ENCODE peak calls at places on chromosomes 4 and X, in four cellular contexts. G is fibroblast of lung, T is SK-N-MC, K is body of pancreas. Y is an unnamed sample. For H3K9me3 and H3K36me3, the result is how much of the 10 kb centered on the place peaks cover.

GRCh38 chr4:84583871-84584373 is 995 bp downstream of the CDS1 start:
- DNase-seq in T (no peak), G (peak), K (no peak), Y (no peak)

GRCh38 chr4:11817088-11817487 is 388.4 kb upstream of the HS3ST1 start:
- DNase-seq in T (no peak), K (no peak), G (no peak), Y (no peak)

GRCh38 chrX:115894087-115894486 is 276.5 kb upstream of the AGTR2 start:
- DNase-seq in K (peak), T (no peak), G (no peak), Y (no peak)

GRCh38 chr4:103996059-103996458 is 276.3 kb upstream of the TACR3 start:
- DNase-seq in K (no peak), T (peak), G (peak), Y (no peak)

GRCh38 chrX:35728481-35728880 is 69.7 kb upstream of the MAGEB16 start:
- DNase-seq in G (no peak), K (no peak), T (no peak), Y (no peak)

GRCh38 chr4:84825701-84826100 is 140.8 kb downstream of the WDFY3 start:
- DNase-seq in G (no peak), T (no peak), K (no peak), Y (no peak)

GRCh38 chr4:74181225-74181624 is 23.3 kb downstream of the MTHFD2L start:
- DNase-seq in G (no peak), K (no peak), T (no peak), Y (no peak)

GRCh38 chr4:131288441-131288840 is 1860.7 kb upstream of the PCDH10 start:
- DNase-seq in K (no peak), G (no peak), T (no peak), Y (no peak)

GRCh38 chr4:88439161-88439760 is 17.7 kb upstream of the HERC5 start:
- DNase-seq in K (no peak), G (no peak), T (peak), Y (no peak)

GRCh38 chrX:259692-260355 is 21.4 kb upstream of the PLCXD1 start:
- DNase-seq in G (no peak), T (no peak), K (no peak), Y (no peak)

GRCh38 chrX:54920610-54921426 is at the start of gene TRO:
- DNase-seq in G (peak), T (no peak), K (no peak), Y (peak)

GRCh38 chr4:121199742-121200561 is 35.8 kb upstream of the TNIP3 start:
- DNase-seq in K (no peak), T (no peak), G (no peak), Y (no peak)

GRCh38 chrX:29948653-29949052 is 266.7 kb upstream of the MAGEB2 start:
- DNase-seq in T (no peak), K (no peak), G (peak), Y (no peak)

GRCh38 chr4:165011403-165011802 is 20.4 kb upstream of the TRIM60 start:
- DNase-seq in K (no peak), G (no peak), T (no peak), Y (no peak)

GRCh38 chr4:3226467-3226866 is 22.5 kb upstream of the MSANTD1 start:
- DNase-seq in T (no peak), G (no peak), K (peak), Y (no peak)

GRCh38 chr4:3413217-3413671 is 28.5 kb upstream of the HGFAC start:
- DNase-seq in T (no peak), K (no peak), G (no peak), Y (no peak)

GRCh38 chrX:16552546-16552945 is 97.4 kb upstream of the S100G start:
- DNase-seq in G (peak), T (no peak), K (no peak), Y (no peak)

GRCh38 chr4:88823058-88823919 is 125.7 kb upstream of the NAP1L5 start:
- DNase-seq in G (peak), T (no peak), K (peak), Y (peak)

GRCh38 chrX:39667746-39668507 is 429.8 kb downstream of the BCOR start:
- DNase-seq in T (no peak), K (no peak), G (no peak), Y (no peak)

GRCh38 chrX:66021758-66022741 is 17.8 kb downstream of the VSIG4 start:
- DNase-seq in T (no peak), K (no peak), G (no peak), Y (no peak)

GRCh38 chr4:145181091-145181501 is 707 bp upstream of the OTUD4 start:
- DNase-seq in T (no peak), K (no peak), G (no peak), Y (no peak)

GRCh38 chr4:3414421-3415279 is 27.1 kb upstream of the HGFAC start:
- DNase-seq in K (no peak), G (no peak), T (no peak), Y (no peak)

GRCh38 chr4:88240297-88240714 is 44.1 kb downstream of the PPM1K start:
- DNase-seq in T (no peak), K (no peak), G (no peak), Y (no peak)

GRCh38 chrX:21932277-21932996 is 8.1 kb upstream of the SMS start:
- DNase-seq in K (peak), G (peak), T (no peak), Y (peak)

GRCh38 chrX:42752730-42753129 is 25.2 kb downstream of the PPP1R2C start:
- DNase-seq in G (no peak), T (no peak), K (no peak), Y (no peak)

GRCh38 chr4:24742773-24743676 is 52.3 kb upstream of the SOD3 start:
- DNase-seq in K (no peak), T (no peak), G (no peak), Y (no peak)

DNA sequence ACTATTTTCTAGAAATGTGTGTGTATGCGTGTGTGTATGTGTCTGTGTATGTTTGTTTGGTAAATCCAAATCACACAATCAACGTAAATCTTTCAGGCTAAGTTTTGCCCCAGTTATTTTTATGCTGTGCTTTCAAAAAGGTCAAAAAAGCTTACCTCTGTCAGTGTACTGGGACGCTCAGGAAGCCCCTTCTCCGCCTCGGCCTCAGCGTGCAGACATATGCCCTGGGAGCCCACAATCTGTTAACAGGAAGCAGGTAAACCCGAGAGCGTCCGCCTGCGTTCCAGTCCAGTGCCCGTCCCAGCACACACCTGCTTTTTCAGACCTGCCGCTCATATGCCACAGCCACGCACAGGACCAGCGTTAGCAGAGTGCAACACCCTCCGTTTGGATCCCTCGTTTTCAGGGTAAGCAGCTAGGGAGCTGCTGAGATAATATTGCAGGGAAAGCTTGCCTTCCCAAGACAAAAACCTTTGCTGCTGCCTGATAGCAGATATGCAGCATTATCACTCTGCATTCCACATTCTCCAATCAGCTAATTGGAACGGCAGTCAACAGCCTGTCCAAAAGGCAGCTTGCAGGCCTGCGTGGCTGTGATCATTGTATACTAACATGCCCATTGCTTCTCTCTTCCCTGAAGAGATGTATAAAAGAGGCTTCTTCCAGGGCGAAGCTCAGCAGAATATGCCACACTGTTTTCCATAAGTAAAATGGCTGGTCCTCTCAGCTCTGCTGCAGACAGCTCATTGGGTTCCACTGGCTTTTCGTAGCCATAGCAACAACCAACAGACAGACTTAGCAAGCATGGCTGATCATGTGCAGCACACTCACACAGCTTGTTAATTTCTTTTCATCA is at the start of gene SORBS2:
- DNase-seq in G (peak), K (peak), T (no peak), Y (no peak)
- H3K4me3 ChIP-seq in G (no peak), K (peak), T (no peak), Y (no peak)

GRCh38 chr4:95850161-95850560 is 10.3 kb downstream of the PDHA2 start:
- DNase-seq in K (no peak), G (no peak), T (no peak), Y (no peak)

DNA sequence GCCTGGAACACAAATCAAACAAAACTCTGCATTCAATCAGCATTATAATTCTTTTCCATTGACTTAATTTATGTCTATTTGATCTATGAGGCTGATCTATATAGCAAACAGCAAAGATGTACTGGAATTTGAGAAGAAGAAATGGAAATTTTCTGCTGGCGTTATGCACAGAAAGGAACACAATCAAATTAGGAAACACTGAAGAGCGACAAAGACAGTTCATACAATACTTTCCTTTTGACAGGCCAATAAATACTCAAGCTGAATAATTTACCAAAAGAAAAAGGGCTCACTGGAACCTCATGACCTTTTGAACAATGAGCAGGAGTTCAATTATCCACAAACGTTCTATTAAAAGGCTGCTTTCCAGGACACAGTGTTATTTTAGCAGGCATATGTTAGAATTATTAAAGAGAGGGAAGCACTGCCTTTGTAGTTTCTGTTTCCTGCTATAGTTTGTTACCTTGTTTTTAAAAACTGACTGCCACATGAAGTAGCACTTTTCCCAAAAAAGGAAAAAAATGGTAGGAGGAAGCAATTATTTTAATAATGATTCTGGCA is 8.1 kb downstream of the PDHA2 start:
- DNase-seq in T (no peak), K (no peak), G (no peak), Y (no peak)
- H3K9me3 ChIP-seq in T (under half), K (under half), G (under half), Y (under half)

GRCh38 chrX:154012336-154012991 is 7.2 kb downstream of the IRAK1 start:
- DNase-seq in K (peak), T (no peak), G (no peak), Y (no peak)
- H3K36me3 ChIP-seq in K (under half), T (under half), G (under half), Y (under half)

GRCh38 chrX:2561461-2561860 is 60.7 kb upstream of the DHRSX start:
- DNase-seq in T (no peak), G (no peak), K (no peak), Y (no peak)

DNA sequence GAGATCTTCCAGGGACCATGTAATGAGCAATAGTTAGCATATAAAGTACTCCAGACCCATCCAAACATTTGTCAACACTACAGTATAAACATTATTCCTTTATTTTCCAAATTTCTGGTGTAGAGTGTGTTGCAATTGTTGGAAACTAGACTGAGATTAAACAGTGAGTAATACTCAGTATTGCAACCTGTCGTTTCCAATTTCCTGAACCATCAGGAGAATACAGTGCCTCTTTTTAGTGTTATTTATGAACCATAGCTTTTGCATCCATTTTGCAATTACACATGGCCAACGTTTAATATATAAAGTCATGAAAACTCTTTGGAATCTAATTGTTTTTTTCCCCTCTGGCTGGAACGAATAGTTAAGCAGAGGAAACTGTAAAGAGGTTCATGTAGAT is 58.3 kb upstream of the DHRSX start:
- DNase-seq in T (no peak), G (no peak), K (no peak), Y (no peak)
- H3K4me3 ChIP-seq in T (no peak), G (no peak), K (no peak), Y (no peak)

Y was measured in MG63.